ENCODE peak calls at places on chromosomes 4 and X, in five cellular contexts. K is HTR-8/SVneo, P is cardiac muscle cell, E is NB4, O is GM13976. V is an unnamed sample.

GRCh38 chr4:184636897-184637296 is 12.3 kb downstream of the CASP3 start:
- DNase-seq in K (no peak), P (no peak), O (no peak), E (no peak), V (no peak)

GRCh38 chrX:2584216-2584615 is 83.4 kb upstream of the DHRSX start:
- DNase-seq in O (no peak), E (no peak), K (no peak), P (peak), V (no peak)

GRCh38 chrX:153635788-153636668 is 11.0 kb upstream of the DUSP9 start:
- DNase-seq in E (peak), O (no peak), K (no peak), P (no peak), V (no peak)

GRCh38 chr4:7110546-7110945 is 42.7 kb upstream of the GRPEL1 start:
- DNase-seq in E (no peak), O (no peak), K (no peak), P (no peak), V (no peak)

GRCh38 chr4:185792384-185793146 is 19.4 kb downstream of the SORBS2 start:
- DNase-seq in P (peak), E (no peak), O (no peak), K (peak), V (peak)

GRCh38 chr4:181860157-181860556 is 383.0 kb upstream of the TENM3 start:
- DNase-seq in O (no peak), P (peak), K (no peak), E (no peak), V (no peak)

GRCh38 chr4:109179089-109179488 is 123.4 kb downstream of the COL25A1 start:
- DNase-seq in E (no peak), K (no peak), O (no peak), P (no peak), V (no peak)

GRCh38 chr4:66741081-66741480 is 804.2 kb downstream of the CENPC start:
- DNase-seq in O (no peak), K (peak), P (no peak), E (no peak), V (no peak)

GRCh38 chr4:123843137-123843536 is 446.5 kb downstream of the SPRY1 start:
- DNase-seq in E (no peak), O (no peak), P (no peak), K (no peak), V (no peak)

GRCh38 chrX:107632291-107632690 is 4.0 kb downstream of the PRPS1 start:
- DNase-seq in K (no peak), P (no peak), O (no peak), E (no peak), V (no peak)

GRCh38 chr4:41339812-41340809 is 83.4 kb downstream of the UCHL1 start:
- DNase-seq in E (no peak), O (no peak), P (no peak), K (no peak), V (no peak)

GRCh38 chr4:5993876-5994811 is 24.1 kb downstream of the C4orf50 start:
- DNase-seq in E (no peak), O (no peak), K (no peak), P (no peak), V (no peak)

GRCh38 chr4:80918004-80918403 is 112.5 kb upstream of the BMP3 start:
- DNase-seq in K (no peak), E (no peak), O (no peak), P (no peak), V (no peak)

GRCh38 chr4:106289737-106290136 is 26.3 kb downstream of the TBCK start:
- DNase-seq in K (no peak), O (no peak), E (no peak), P (no peak), V (no peak)

GRCh38 chr4:102492531-102493241 is 8.5 kb upstream of the NFKB1 start:
- DNase-seq in K (no peak), O (no peak), E (peak), P (no peak), V (no peak)

GRCh38 chr4:76011700-76012387 is 4.5 kb upstream of the CXCL9 start:
- DNase-seq in K (no peak), E (no peak), P (no peak), O (peak), V (peak)

GRCh38 chr4:139301821-139302611 is at the start of gene NDUFC1:
- DNase-seq in K (no peak), E (peak), P (peak), O (peak), V (peak)

GRCh38 chr4:15349426-15349825 is 78.4 kb upstream of the C1QTNF7 start:
- DNase-seq in P (no peak), E (no peak), K (no peak), O (no peak), V (no peak)

GRCh38 chr4:13793020-13793710 is 165.6 kb upstream of the BOD1L1 start:
- DNase-seq in O (no peak), K (no peak), E (no peak), P (no peak), V (no peak)

GRCh38 chr4:152476796-152477195 is 59.1 kb downstream of the FBXW7 start:
- DNase-seq in K (no peak), O (no peak), P (no peak), E (no peak), V (no peak)

GRCh38 chr4:24511371-24512063 is 72.8 kb downstream of the DHX15 start:
- DNase-seq in K (no peak), O (no peak), P (no peak), E (no peak), V (no peak)

GRCh38 chrX:24145340-24146186 is 4.0 kb upstream of the ZFX start:
- DNase-seq in E (no peak), O (no peak), K (peak), P (no peak), V (no peak)

GRCh38 chrX:131841496-131842410 is 181.3 kb upstream of the STK26 start:
- DNase-seq in P (peak), K (peak), E (peak), O (peak), V (peak)

GRCh38 chrX:30039768-30040167 is 175.6 kb upstream of the MAGEB2 start:
- DNase-seq in O (no peak), K (peak), P (no peak), E (no peak), V (peak)

GRCh38 chr4:11323771-11324170 is 104.9 kb downstream of the HS3ST1 start:
- DNase-seq in O (no peak), P (no peak), K (no peak), E (no peak), V (no peak)

GRCh38 chr4:150708004-150708403 is 126.1 kb downstream of the MAB21L2 start:
- DNase-seq in E (no peak), P (no peak), K (no peak), O (no peak), V (no peak)

GRCh38 chr4:78168029-78168428 is 110.9 kb downstream of the FRAS1 start:
- DNase-seq in E (peak), K (no peak), O (no peak), P (peak), V (no peak)

GRCh38 chr4:159455675-159456235 is 352.9 kb downstream of the RAPGEF2 start:
- DNase-seq in P (peak), K (peak), O (peak), E (peak), V (peak)

GRCh38 chrX:12899506-12899905 is 6.9 kb upstream of the TLR8 start:
- DNase-seq in P (no peak), O (no peak), K (no peak), E (no peak), V (no peak)

GRCh38 chrX:150084474-150085229 is 146.4 kb upstream of the EOLA2 start:
- DNase-seq in P (no peak), E (no peak), K (no peak), O (no peak), V (peak)